ENCODE peak calls at places on chromosome 12, in nine cellular contexts. N is stimulated activated effector memory CD8-positive, alpha-beta T cell treated with anti-CD3 and anti-CD28 coated beads, Interleukin-12 subunit alpha, Interleukin-12 subunit beta, amount 100 ng/mL, for 72 hours; W is HCT116; F is Panc1; V is cardiac septum; G is kidney epithelial cell; S is IMR-90; R is thoracic aorta; K is iris pigment epithelial cell. A is an unnamed sample.

GRCh38 chr12:103697912-103698751 is 111.1 kb downstream of the STAB2 start:
- DNase-seq in N (peak), W (no peak), F (no peak), V (no peak), G (no peak), S (no peak), R (no peak), K (no peak), A (no peak)

GRCh38 chr12:105445261-105446015 is 114.9 kb downstream of the C12orf75 start:
- DNase-seq in N (no peak), W (no peak), F (no peak), V (no peak), G (no peak), S (peak), R (no peak), K (peak), A (no peak)

GRCh38 chr12:108729612-108730336 is 1.5 kb downstream of the CORO1C start:
- DNase-seq in N (no peak), W (no peak), F (no peak), V (no peak), G (no peak), S (no peak), R (no peak), K (peak), A (no peak)

GRCh38 chr12:50283924-50284236 is 560 bp upstream of the LIMA1 start:
- DNase-seq in N (no peak), W (no peak), F (no peak), V (no peak), G (no peak), S (no peak), R (no peak), K (peak), A (no peak)

GRCh38 chr12:27336254-27336653 is 3.6 kb downstream of the BMAL2 start:
- DNase-seq in N (peak), W (no peak), F (no peak), V (no peak), G (no peak), S (no peak), R (no peak), K (no peak), A (no peak)

GRCh38 chr12:24943947-24944597 is 4.8 kb downstream of the BCAT1 start:
- DNase-seq in N (no peak), W (no peak), F (no peak), V (no peak), G (no peak), S (peak), R (no peak), K (peak), A (no peak)

GRCh38 chr12:6367065-6367968 is 8.0 kb downstream of the SCNN1A start:
- DNase-seq in N (no peak), W (no peak), F (no peak), V (no peak), G (no peak), S (peak), R (no peak), K (peak), A (no peak)

GRCh38 chr12:15688838-15689237 is 100.3 kb downstream of the EPS8 start:
- DNase-seq in N (no peak), W (no peak), F (no peak), V (no peak), G (no peak), S (no peak), R (no peak), K (no peak), A (no peak)

GRCh38 chr12:112133418-112133817 is 8.1 kb downstream of the TRAFD1 start:
- DNase-seq in N (no peak), W (no peak), F (no peak), V (no peak), G (no peak), S (no peak), R (no peak), K (no peak), A (no peak)

GRCh38 chr12:66269757-66270383 is 32.4 kb upstream of the HELB start:
- DNase-seq in N (no peak), W (peak), F (peak), V (no peak), G (peak), S (peak), R (no peak), K (peak), A (peak)

GRCh38 chr12:124453419-124454351 is 113.7 kb downstream of the NCOR2 start:
- DNase-seq in N (peak), W (peak), F (peak), V (peak), G (no peak), S (peak), R (peak), K (peak), A (no peak)

GRCh38 chr12:121990692-121991603 is 30.7 kb upstream of the BCL7A start:
- DNase-seq in N (peak), W (no peak), F (no peak), V (no peak), G (no peak), S (peak), R (no peak), K (peak), A (no peak)

GRCh38 chr12:112892821-112893220 is 13.9 kb upstream of the OAS1 start:
- DNase-seq in N (peak), W (no peak), F (no peak), V (no peak), G (no peak), S (no peak), R (no peak), K (no peak), A (no peak)

GRCh38 chr12:19409376-19409775 is 29.9 kb upstream of the AEBP2 start:
- DNase-seq in N (no peak), W (no peak), F (no peak), V (no peak), G (no peak), S (no peak), R (no peak), K (no peak), A (no peak)

GRCh38 chr12:6386038-6386437 is 2.1 kb downstream of the LTBR start:
- DNase-seq in N (no peak), W (no peak), F (no peak), V (peak), G (no peak), S (no peak), R (no peak), K (no peak), A (no peak)

GRCh38 chr12:3770891-3771290 is 18.0 kb upstream of the CRACR2A start:
- DNase-seq in N (no peak), W (no peak), F (no peak), V (no peak), G (peak), S (peak), R (no peak), K (peak), A (no peak)

A was measured in AG04450.